ENCODE peak calls at places on chromosome 18, in seven cellular contexts. U is breast epithelium, Q is HCT116, A is K562, J is transverse colon, T is HepG2, S is esophagus muscularis mucosa. G is an unnamed sample.

GRCh38 chr18:47815486-47816270 is 114.8 kb downstream of the SMAD2 start:
- DNase-seq in U (no peak), Q (no peak), A (peak; percentile 14), J (no peak), T (no peak), S (no peak), G (no peak)

GRCh38 chr18:79227617-79228016 is 158.4 kb downstream of the ATP9B start:
- DNase-seq in U (no peak), Q (no peak), A (no peak), J (no peak), T (no peak), S (no peak), G (no peak)

GRCh38 chr18:74342416-74343043 is 26.9 kb downstream of the C18orf63 start:
- DNase-seq in U (no peak), Q (peak; percentile 51), A (no peak), J (peak; percentile 21), T (peak; percentile 58), S (no peak), G (peak; percentile 30)

GRCh38 chr18:46502444-46502843 is 154.6 kb downstream of the LOXHD1 start:
- DNase-seq in U (no peak), Q (no peak), A (peak; percentile 26), J (no peak), T (no peak), S (no peak), G (no peak)

GRCh38 chr18:77086034-77086433 is 46.5 kb downstream of the MBP start:
- DNase-seq in U (no peak), Q (no peak), A (no peak), J (no peak), T (no peak), S (no peak), G (no peak)

GRCh38 chr18:61946449-61946848 is 53.6 kb upstream of the RNF152 start:
- DNase-seq in U (no peak), Q (no peak), A (no peak), J (no peak), T (no peak), S (no peak), G (no peak)

GRCh38 chr18:75170916-75171315 is 38.0 kb downstream of the PTGR3 start:
- DNase-seq in U (no peak), Q (no peak), A (no peak), J (no peak), T (no peak), S (peak; percentile 86), G (no peak)

GRCh38 chr18:47417807-47418206 is 166.3 kb upstream of the SKOR2 start:
- DNase-seq in U (no peak), Q (no peak), A (no peak), J (no peak), T (no peak), S (no peak), G (no peak)

GRCh38 chr18:76252880-76253279 is 242.2 kb downstream of the ZNF516 start:
- DNase-seq in U (no peak), Q (peak; percentile 23), A (no peak), J (no peak), T (no peak), S (no peak), G (no peak)

DNA sequence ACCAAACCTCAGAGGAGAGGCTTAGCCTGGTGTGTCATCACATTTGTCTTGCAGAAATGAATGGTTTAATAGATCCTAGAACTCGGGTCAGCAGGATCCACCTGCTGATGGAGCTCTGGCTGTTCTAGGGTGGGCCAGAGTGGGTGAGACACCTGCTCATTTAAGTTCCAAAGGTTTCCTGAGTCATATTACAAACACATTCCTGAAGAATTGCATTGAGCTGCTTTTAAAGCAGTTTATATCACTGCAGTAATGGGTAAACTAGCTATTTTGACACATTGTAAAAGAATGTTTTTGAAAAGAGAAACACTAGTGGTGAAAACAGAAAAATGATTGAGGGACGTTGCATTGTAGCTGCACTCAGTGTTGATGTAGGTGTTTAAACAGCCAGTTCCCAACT is 175.3 kb upstream of the TCF4 start:
- DNase-seq in U (no peak), Q (no peak), A (no peak), J (no peak), T (no peak), S (peak; percentile 60), G (no peak)
- TF ChIP-seq POLR2AphosphoS5 in U (no peak), Q (no peak), A (no peak), J (no peak), T (no peak), S (no peak), G (no peak)

GRCh38 chr18:12638634-12639124 is 19.2 kb downstream of the SPIRE1 start:
- DNase-seq in U (no peak), Q (no peak), A (no peak), J (no peak), T (no peak), S (no peak), G (no peak)
- TF ChIP-seq POLR2A in U (no peak), Q (no peak), A (no peak), J (no peak), T (no peak), S (no peak), G (no peak)

GRCh38 chr18:10926565-10927194 is 222.7 kb downstream of the PIEZO2 start:
- DNase-seq in U (no peak), Q (no peak), A (no peak), J (no peak), T (no peak), S (no peak), G (no peak)
- H3K4me3 ChIP-seq in U (peak overlapping the region; percentile 44), Q (no peak overlapping the region), A (no peak overlapping the region), J (no peak overlapping the region), T (no peak overlapping the region), S (peak overlapping the region; percentile 18), G (no peak overlapping the region)

GRCh38 chr18:8326763-8327394 is 282.4 kb upstream of the RAB12 start:
- DNase-seq in U (no peak), Q (no peak), A (no peak), J (no peak), T (no peak), S (no peak), G (no peak)

GRCh38 chr18:8329186-8329771 is 280.0 kb upstream of the RAB12 start:
- DNase-seq in U (no peak), Q (no peak), A (no peak), J (no peak), T (peak; percentile 62), S (no peak), G (no peak)

GRCh38 chr18:8322486-8322885 is 286.8 kb upstream of the RAB12 start:
- DNase-seq in U (no peak), Q (no peak), A (no peak), J (no peak), T (no peak), S (no peak), G (no peak)

GRCh38 chr18:8319798-8320477 is 289.3 kb upstream of the RAB12 start:
- DNase-seq in U (no peak), Q (no peak), A (no peak), J (no peak), T (no peak), S (no peak), G (no peak)

DNA sequence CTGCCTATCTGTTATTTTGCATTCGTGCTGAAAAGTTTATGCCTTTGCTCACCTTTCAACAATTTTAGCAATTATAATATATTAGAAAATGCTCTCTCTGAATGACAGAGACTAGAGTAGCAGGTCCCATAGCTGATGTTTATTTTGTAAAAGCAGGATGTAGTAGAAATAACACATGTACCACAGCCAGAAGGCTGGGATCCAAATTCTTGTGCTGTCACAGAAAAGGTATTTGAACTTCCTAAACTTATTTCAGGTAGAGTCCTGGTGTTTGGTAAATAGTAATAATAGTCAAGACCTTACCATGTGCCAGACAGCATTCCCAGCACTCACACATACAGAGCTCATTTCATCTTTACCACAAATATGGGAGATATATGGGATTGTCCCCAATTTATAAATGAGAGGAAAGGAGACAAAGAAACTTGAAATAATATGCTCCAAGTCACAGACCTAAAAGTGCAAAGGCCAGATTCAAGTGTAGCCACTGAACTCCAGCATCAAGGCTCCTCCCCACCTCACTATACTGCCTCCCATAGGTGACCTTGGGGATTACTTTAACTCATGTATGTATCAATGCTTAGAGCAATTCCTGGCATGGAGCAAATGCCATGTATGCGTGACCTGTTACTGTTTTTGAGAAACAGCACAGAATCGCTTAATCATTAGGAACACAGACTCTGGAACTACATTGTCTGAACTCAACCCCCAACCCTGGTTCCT is 284.7 kb upstream of the RAB12 start:
- DNase-seq in U (no peak), Q (no peak), A (no peak), J (no peak), T (no peak), S (no peak), G (no peak)
- TF ChIP-seq POLR2AphosphoS5 in U (no peak), Q (no peak), A (no peak), J (no peak), T (no peak), S (no peak), G (no peak)

DNA sequence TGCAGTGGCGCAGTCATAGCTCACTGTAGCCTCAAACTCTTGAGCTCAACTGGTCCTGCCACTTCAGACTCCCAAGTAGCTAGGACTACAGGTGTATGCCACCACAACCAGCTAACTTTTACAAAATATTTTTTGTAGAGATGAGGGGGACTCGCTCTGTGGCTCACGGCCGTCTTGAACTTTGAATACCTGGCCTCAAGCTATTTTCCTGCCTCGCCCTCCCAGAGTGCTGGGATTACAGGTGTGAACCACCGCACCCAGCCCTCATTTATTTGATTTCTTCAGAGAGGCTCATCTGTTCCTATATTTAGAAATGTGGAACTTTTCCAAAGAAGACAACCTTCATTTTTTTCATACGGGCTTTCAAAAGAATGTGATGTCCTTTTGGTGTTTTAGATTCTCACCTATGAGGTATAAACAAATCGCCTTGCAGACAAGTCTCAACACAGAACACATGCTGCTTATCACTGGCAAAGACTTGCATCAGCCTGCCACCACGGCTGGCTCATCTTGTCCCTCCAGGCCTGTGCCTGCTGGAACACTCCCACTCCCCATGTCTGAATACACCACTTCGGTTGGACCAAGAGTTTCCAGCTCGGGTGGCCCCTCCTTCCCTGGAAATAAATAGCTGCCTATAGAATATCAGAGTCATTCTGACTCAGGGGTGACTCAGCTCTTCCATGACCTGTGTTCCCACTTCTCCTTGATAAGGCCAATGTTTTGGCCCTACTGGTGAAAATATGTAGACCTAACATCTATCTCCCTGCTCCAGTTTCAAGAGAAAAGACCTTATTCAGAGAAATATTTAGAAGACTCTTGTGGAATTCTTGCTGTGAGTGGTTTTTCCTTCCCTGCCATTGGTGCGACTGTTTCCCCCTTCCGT is 202.6 kb downstream of the TGIF1 start:
- DNase-seq in U (no peak), Q (peak; percentile 98), A (peak; percentile 98), J (peak; percentile 70), T (peak; percentile 96), S (no peak), G (peak; percentile 80)
- TF ChIP-seq POLR2A in U (no peak), Q (no peak), A (no peak), J (no peak), T (peak; percentile 49), S (no peak), G (no peak)

GRCh38 chr18:72376256-72376655 is 167.9 kb downstream of the CBLN2 start:
- DNase-seq in U (no peak), Q (no peak), A (no peak), J (no peak), T (no peak), S (no peak), G (no peak)
- H3K4me3 ChIP-seq in U (no peak overlapping the region), Q (no peak overlapping the region), A (no peak overlapping the region), J (no peak overlapping the region), T (no peak overlapping the region), S (no peak overlapping the region), G (no peak overlapping the region)

GRCh38 chr18:33612632-33613031 is 34.6 kb downstream of the ASXL3 start:
- DNase-seq in U (no peak), Q (no peak), A (no peak), J (no peak), T (no peak), S (no peak), G (no peak)
- TF ChIP-seq POLR2AphosphoS5 in U (no peak), Q (no peak), A (no peak), J (no peak), T (no peak), S (no peak), G (no peak)

G was measured in stomach.